ENCODE peak calls at places on chromosome 5, in ten cellular contexts. One of them, this sample, is unnamed.

GRCh38 chr5:14501353-14502162 is 80.0 kb upstream of the OTULINL start:
- DNase-seq in hepatocyte: no peak
- DNase-seq in kidney epithelial cell: no peak
- DNase-seq in tibial artery: no peak
- DNase-seq in heart left ventricle: no peak
- DNase-seq in A673: no peak
- DNase-seq in GM12865: no peak
- DNase-seq in IMR-90: no peak
- DNase-seq in sigmoid colon: no peak
- DNase-seq in left ventricle myocardium inferior: no peak
- DNase-seq in this sample: no peak

GRCh38 chr5:159038907-159039306 is 60.8 kb downstream of the EBF1 start:
- DNase-seq in hepatocyte: no peak
- DNase-seq in kidney epithelial cell: no peak
- DNase-seq in tibial artery: peak; percentile 80
- DNase-seq in heart left ventricle: no peak
- DNase-seq in A673: no peak
- DNase-seq in GM12865: peak; percentile 42
- DNase-seq in IMR-90: peak; percentile 90
- DNase-seq in sigmoid colon: no peak
- DNase-seq in left ventricle myocardium inferior: no peak
- DNase-seq in this sample: no peak

GRCh38 chr5:126055348-126055729 is 367.9 kb upstream of the GRAMD2B start:
- DNase-seq in hepatocyte: no peak
- DNase-seq in kidney epithelial cell: no peak
- DNase-seq in tibial artery: no peak
- DNase-seq in heart left ventricle: no peak
- DNase-seq in A673: no peak
- DNase-seq in GM12865: no peak
- DNase-seq in IMR-90: no peak
- DNase-seq in sigmoid colon: no peak
- DNase-seq in left ventricle myocardium inferior: no peak
- DNase-seq in this sample: no peak

GRCh38 chr5:18744990-18745590 is 1110.8 kb downstream of the TAF11L14 start:
- DNase-seq in hepatocyte: no peak
- DNase-seq in kidney epithelial cell: no peak
- DNase-seq in tibial artery: no peak
- DNase-seq in heart left ventricle: no peak
- DNase-seq in A673: no peak
- DNase-seq in GM12865: peak; percentile 79
- DNase-seq in IMR-90: no peak
- DNase-seq in sigmoid colon: no peak
- DNase-seq in left ventricle myocardium inferior: no peak
- DNase-seq in this sample: no peak

GRCh38 chr5:139669681-139670368 is 21.7 kb downstream of the CXXC5 start:
- DNase-seq in hepatocyte: no peak
- DNase-seq in kidney epithelial cell: no peak
- DNase-seq in tibial artery: no peak
- DNase-seq in heart left ventricle: peak; percentile 79
- DNase-seq in A673: no peak
- DNase-seq in GM12865: peak; percentile 83
- DNase-seq in IMR-90: no peak
- DNase-seq in sigmoid colon: no peak
- DNase-seq in left ventricle myocardium inferior: peak; percentile 55
- DNase-seq in this sample: no peak

GRCh38 chr5:124446125-124446524 is 300.3 kb downstream of the ZNF608 start:
- DNase-seq in hepatocyte: no peak
- DNase-seq in kidney epithelial cell: no peak
- DNase-seq in tibial artery: no peak
- DNase-seq in heart left ventricle: no peak
- DNase-seq in A673: peak; percentile 3
- DNase-seq in GM12865: no peak
- DNase-seq in IMR-90: no peak
- DNase-seq in sigmoid colon: no peak
- DNase-seq in left ventricle myocardium inferior: no peak
- DNase-seq in this sample: no peak

GRCh38 chr5:72920690-72921089 is 35.2 kb upstream of the FCHO2 start:
- DNase-seq in hepatocyte: no peak
- DNase-seq in kidney epithelial cell: no peak
- DNase-seq in tibial artery: no peak
- DNase-seq in heart left ventricle: no peak
- DNase-seq in A673: peak; percentile 35
- DNase-seq in GM12865: no peak
- DNase-seq in IMR-90: peak; percentile 55
- DNase-seq in sigmoid colon: no peak
- DNase-seq in left ventricle myocardium inferior: no peak
- DNase-seq in this sample: peak; percentile 14

GRCh38 chr5:20367178-20367577 is 379.2 kb upstream of the CDH18 start:
- DNase-seq in hepatocyte: no peak
- DNase-seq in kidney epithelial cell: no peak
- DNase-seq in tibial artery: no peak
- DNase-seq in heart left ventricle: no peak
- DNase-seq in A673: no peak
- DNase-seq in GM12865: no peak
- DNase-seq in IMR-90: no peak
- DNase-seq in sigmoid colon: no peak
- DNase-seq in left ventricle myocardium inferior: no peak
- DNase-seq in this sample: no peak

GRCh38 chr5:139878093-139878492 is 82.5 kb downstream of the PSD2 start:
- DNase-seq in hepatocyte: no peak
- DNase-seq in kidney epithelial cell: no peak
- DNase-seq in tibial artery: no peak
- DNase-seq in heart left ventricle: no peak
- DNase-seq in A673: no peak
- DNase-seq in GM12865: no peak
- DNase-seq in IMR-90: no peak
- DNase-seq in sigmoid colon: no peak
- DNase-seq in left ventricle myocardium inferior: no peak
- DNase-seq in this sample: no peak

GRCh38 chr5:144191998-144192397 is 21.3 kb downstream of the KCTD16 start:
- DNase-seq in hepatocyte: peak; percentile 73
- DNase-seq in kidney epithelial cell: peak; percentile 61
- DNase-seq in tibial artery: no peak
- DNase-seq in heart left ventricle: no peak
- DNase-seq in A673: peak; percentile 79
- DNase-seq in GM12865: peak; percentile 90
- DNase-seq in IMR-90: peak; percentile 87
- DNase-seq in sigmoid colon: no peak
- DNase-seq in left ventricle myocardium inferior: no peak
- DNase-seq in this sample: no peak

GRCh38 chr5:10756539-10756938 is 4.5 kb downstream of the DAP start:
- DNase-seq in hepatocyte: no peak
- DNase-seq in kidney epithelial cell: no peak
- DNase-seq in tibial artery: no peak
- DNase-seq in heart left ventricle: no peak
- DNase-seq in A673: peak; percentile 45
- DNase-seq in GM12865: peak; percentile 57
- DNase-seq in IMR-90: peak; percentile 53
- DNase-seq in sigmoid colon: no peak
- DNase-seq in left ventricle myocardium inferior: no peak
- DNase-seq in this sample: no peak

GRCh38 chr5:143229896-143230675 is 173.4 kb downstream of the NR3C1 start:
- DNase-seq in hepatocyte: no peak
- DNase-seq in kidney epithelial cell: peak; percentile 67
- DNase-seq in tibial artery: no peak
- DNase-seq in heart left ventricle: no peak
- DNase-seq in A673: no peak
- DNase-seq in GM12865: peak; percentile 94
- DNase-seq in IMR-90: no peak
- DNase-seq in sigmoid colon: peak; percentile 32
- DNase-seq in left ventricle myocardium inferior: no peak
- DNase-seq in this sample: peak; percentile 56

GRCh38 chr5:145958463-145958862 is 22.1 kb downstream of the SH3RF2 start:
- DNase-seq in hepatocyte: peak; percentile 19
- DNase-seq in kidney epithelial cell: no peak
- DNase-seq in tibial artery: no peak
- DNase-seq in heart left ventricle: no peak
- DNase-seq in A673: no peak
- DNase-seq in GM12865: no peak
- DNase-seq in IMR-90: no peak
- DNase-seq in sigmoid colon: no peak
- DNase-seq in left ventricle myocardium inferior: no peak
- DNase-seq in this sample: no peak

GRCh38 chr5:146744358-146744757 is 134.2 kb downstream of the PPP2R2B start:
- DNase-seq in hepatocyte: no peak
- DNase-seq in kidney epithelial cell: no peak
- DNase-seq in tibial artery: no peak
- DNase-seq in heart left ventricle: no peak
- DNase-seq in A673: no peak
- DNase-seq in GM12865: no peak
- DNase-seq in IMR-90: peak; percentile 36
- DNase-seq in sigmoid colon: no peak
- DNase-seq in left ventricle myocardium inferior: no peak
- DNase-seq in this sample: no peak

DNA sequence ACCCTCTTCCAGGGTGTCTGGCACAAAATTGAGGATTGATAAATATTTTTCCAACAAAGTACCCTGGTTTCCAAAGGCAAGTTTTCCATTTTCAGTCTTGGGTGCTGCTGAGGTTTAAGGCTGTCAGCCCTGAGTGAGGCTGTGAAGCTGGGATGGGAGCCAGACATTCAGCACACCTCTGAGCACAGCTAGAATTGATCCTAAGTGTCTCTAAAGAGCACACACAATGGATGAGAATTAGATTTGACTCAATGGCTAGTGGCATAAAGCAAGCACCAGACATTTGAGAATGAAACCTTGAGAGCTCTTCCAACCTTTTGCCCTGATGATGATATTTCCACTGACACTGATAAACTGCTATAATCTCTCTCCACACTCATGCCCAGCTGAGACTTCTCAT is 131.5 kb downstream of the MARCHF11 start:
- DNase-seq in hepatocyte: no peak
- DNase-seq in kidney epithelial cell: no peak
- DNase-seq in tibial artery: no peak
- DNase-seq in heart left ventricle: peak; percentile 35
- DNase-seq in A673: no peak
- DNase-seq in GM12865: no peak
- DNase-seq in IMR-90: no peak
- DNase-seq in sigmoid colon: no peak
- DNase-seq in left ventricle myocardium inferior: no peak
- DNase-seq in this sample: no peak
- TF ChIP-seq CTCF in hepatocyte: no peak
- TF ChIP-seq CTCF in kidney epithelial cell: no peak
- TF ChIP-seq CTCF in tibial artery: no peak
- TF ChIP-seq CTCF in heart left ventricle: no peak
- TF ChIP-seq CTCF in A673: no peak
- TF ChIP-seq CTCF in GM12865: no peak
- TF ChIP-seq CTCF in IMR-90: no peak
- TF ChIP-seq CTCF in sigmoid colon: no peak
- TF ChIP-seq CTCF in left ventricle myocardium inferior: no peak
- TF ChIP-seq CTCF in this sample: no peak

GRCh38 chr5:99169309-99169708 is 240.5 kb upstream of the CHD1 start:
- DNase-seq in hepatocyte: peak; percentile 14
- DNase-seq in kidney epithelial cell: peak; percentile 12
- DNase-seq in tibial artery: no peak
- DNase-seq in heart left ventricle: no peak
- DNase-seq in A673: peak; percentile 44
- DNase-seq in GM12865: no peak
- DNase-seq in IMR-90: no peak
- DNase-seq in sigmoid colon: no peak
- DNase-seq in left ventricle myocardium inferior: no peak
- DNase-seq in this sample: no peak
- H3K4me3 ChIP-seq in hepatocyte: no peak overlapping the region
- H3K4me3 ChIP-seq in kidney epithelial cell: no peak overlapping the region
- H3K4me3 ChIP-seq in tibial artery: no peak overlapping the region
- H3K4me3 ChIP-seq in heart left ventricle: no peak overlapping the region
- H3K4me3 ChIP-seq in A673: no peak overlapping the region
- H3K4me3 ChIP-seq in GM12865: no peak overlapping the region
- H3K4me3 ChIP-seq in IMR-90: no peak overlapping the region
- H3K4me3 ChIP-seq in sigmoid colon: no peak overlapping the region
- H3K4me3 ChIP-seq in left ventricle myocardium inferior: no peak overlapping the region
- H3K4me3 ChIP-seq in this sample: no peak overlapping the region

GRCh38 chr5:134738133-134738962 is at the start of gene CAMLG:
- DNase-seq in hepatocyte: peak; percentile 100
- DNase-seq in kidney epithelial cell: peak; percentile 80
- DNase-seq in tibial artery: peak; percentile 99
- DNase-seq in heart left ventricle: peak; percentile 99
- DNase-seq in A673: peak; percentile 99
- DNase-seq in GM12865: peak; percentile 99
- DNase-seq in IMR-90: peak; percentile 97
- DNase-seq in sigmoid colon: peak; percentile 99
- DNase-seq in left ventricle myocardium inferior: peak; percentile 99
- DNase-seq in this sample: peak; percentile 91
- TF ChIP-seq CTCF in hepatocyte: peak; percentile 79
- TF ChIP-seq CTCF in kidney epithelial cell: peak; percentile 61
- TF ChIP-seq CTCF in tibial artery: peak; percentile 39
- TF ChIP-seq CTCF in heart left ventricle: peak; percentile 67
- TF ChIP-seq CTCF in A673: peak; percentile 77
- TF ChIP-seq CTCF in GM12865: peak; percentile 76
- TF ChIP-seq CTCF in IMR-90: peak; percentile 64
- TF ChIP-seq CTCF in sigmoid colon: no peak
- TF ChIP-seq CTCF in left ventricle myocardium inferior: peak; percentile 71
- TF ChIP-seq CTCF in this sample: peak; percentile 57

GRCh38 chr5:132259061-132259851 is 1.8 kb downstream of the PDLIM4 start:
- DNase-seq in hepatocyte: peak; percentile 86
- DNase-seq in kidney epithelial cell: no peak
- DNase-seq in tibial artery: peak; percentile 89
- DNase-seq in heart left ventricle: peak; percentile 73
- DNase-seq in A673: no peak
- DNase-seq in GM12865: no peak
- DNase-seq in IMR-90: peak; percentile 95
- DNase-seq in sigmoid colon: peak; percentile 96
- DNase-seq in left ventricle myocardium inferior: peak; percentile 69
- DNase-seq in this sample: peak; percentile 75
- H3K4me3 ChIP-seq in hepatocyte: no peak overlapping the region
- H3K4me3 ChIP-seq in kidney epithelial cell: peak overlapping the region; percentile 86
- H3K4me3 ChIP-seq in tibial artery: peak overlapping the region; percentile 70
- H3K4me3 ChIP-seq in heart left ventricle: no peak overlapping the region
- H3K4me3 ChIP-seq in A673: no peak overlapping the region
- H3K4me3 ChIP-seq in GM12865: no peak overlapping the region
- H3K4me3 ChIP-seq in IMR-90: peak overlapping the region; percentile 92
- H3K4me3 ChIP-seq in sigmoid colon: peak overlapping the region; percentile 84
- H3K4me3 ChIP-seq in left ventricle myocardium inferior: peak overlapping the region; percentile 69
- H3K4me3 ChIP-seq in this sample: peak overlapping the region; percentile 67

GRCh38 chr5:108484035-108484434 is 102.1 kb upstream of the FBXL17 start:
- DNase-seq in hepatocyte: no peak
- DNase-seq in kidney epithelial cell: no peak
- DNase-seq in tibial artery: no peak
- DNase-seq in heart left ventricle: no peak
- DNase-seq in A673: no peak
- DNase-seq in GM12865: no peak
- DNase-seq in IMR-90: no peak
- DNase-seq in sigmoid colon: no peak
- DNase-seq in left ventricle myocardium inferior: no peak
- DNase-seq in this sample: no peak

GRCh38 chr5:108481355-108481931 is 99.5 kb upstream of the FBXL17 start:
- DNase-seq in hepatocyte: peak; percentile 69
- DNase-seq in kidney epithelial cell: no peak
- DNase-seq in tibial artery: no peak
- DNase-seq in heart left ventricle: no peak
- DNase-seq in A673: peak; percentile 70
- DNase-seq in GM12865: peak; percentile 77
- DNase-seq in IMR-90: peak; percentile 42
- DNase-seq in sigmoid colon: no peak
- DNase-seq in left ventricle myocardium inferior: no peak
- DNase-seq in this sample: no peak
- TF ChIP-seq CTCF in hepatocyte: peak; percentile 77
- TF ChIP-seq CTCF in kidney epithelial cell: peak; percentile 17
- TF ChIP-seq CTCF in tibial artery: no peak
- TF ChIP-seq CTCF in heart left ventricle: peak; percentile 27
- TF ChIP-seq CTCF in A673: peak; percentile 65
- TF ChIP-seq CTCF in GM12865: peak; percentile 37
- TF ChIP-seq CTCF in IMR-90: peak; percentile 55
- TF ChIP-seq CTCF in sigmoid colon: no peak
- TF ChIP-seq CTCF in left ventricle myocardium inferior: peak; percentile 48
- TF ChIP-seq CTCF in this sample: peak; percentile 13

GRCh38 chr5:133884525-133885311 is 83.7 kb downstream of the C5orf15 start:
- DNase-seq in hepatocyte: no peak
- DNase-seq in kidney epithelial cell: no peak
- DNase-seq in tibial artery: no peak
- DNase-seq in heart left ventricle: no peak
- DNase-seq in A673: peak; percentile 83
- DNase-seq in GM12865: no peak
- DNase-seq in IMR-90: no peak
- DNase-seq in sigmoid colon: peak; percentile 70
- DNase-seq in left ventricle myocardium inferior: no peak
- DNase-seq in this sample: no peak
- H3K4me3 ChIP-seq in hepatocyte: no peak overlapping the region
- H3K4me3 ChIP-seq in kidney epithelial cell: no peak overlapping the region
- H3K4me3 ChIP-seq in tibial artery: no peak overlapping the region
- H3K4me3 ChIP-seq in heart left ventricle: no peak overlapping the region
- H3K4me3 ChIP-seq in A673: no peak overlapping the region
- H3K4me3 ChIP-seq in GM12865: no peak overlapping the region
- H3K4me3 ChIP-seq in IMR-90: no peak overlapping the region
- H3K4me3 ChIP-seq in sigmoid colon: no peak overlapping the region
- H3K4me3 ChIP-seq in left ventricle myocardium inferior: no peak overlapping the region
- H3K4me3 ChIP-seq in this sample: no peak overlapping the region